ENCODE peak calls at places on chromosomes 5 and 9, in four cellular contexts. One of them, this sample, is unnamed.

GRCh38 chr9:113219972-113220371 is 1.1 kb downstream of the FKBP15 start:
- DNase-seq in HepG2: no peak
- DNase-seq in GM12878: peak
- DNase-seq in K562: no peak
- DNase-seq in this sample: no peak

GRCh38 chr9:135087489-135087791 is at the start of gene OLFM1:
- DNase-seq in GM12878: no peak
- DNase-seq in K562: peak
- DNase-seq in HepG2: no peak
- DNase-seq in this sample: peak

GRCh38 chr5:19577882-19578281 is 410.1 kb downstream of the CDH18 start:
- DNase-seq in HepG2: no peak
- DNase-seq in K562: no peak
- DNase-seq in GM12878: no peak
- DNase-seq in this sample: no peak

GRCh38 chr9:20197976-20198685 is 409.3 kb upstream of the SLC24A2 start:
- DNase-seq in K562: no peak
- DNase-seq in HepG2: no peak
- DNase-seq in GM12878: no peak
- DNase-seq in this sample: no peak

GRCh38 chr9:98095401-98095800 is 23.6 kb downstream of the TRIM14 start:
- DNase-seq in K562: no peak
- DNase-seq in GM12878: no peak
- DNase-seq in HepG2: no peak
- DNase-seq in this sample: no peak

GRCh38 chr9:137387034-137387890 is 35.7 kb downstream of the EXD3 start:
- DNase-seq in GM12878: no peak
- DNase-seq in HepG2: no peak
- DNase-seq in K562: no peak
- DNase-seq in this sample: no peak

GRCh38 chr5:34490501-34491250 is 165.5 kb upstream of the RAI14 start:
- DNase-seq in GM12878: no peak
- DNase-seq in K562: no peak
- DNase-seq in HepG2: peak
- DNase-seq in this sample: no peak

GRCh38 chr5:119022017-119022745 is 33.8 kb upstream of the DTWD2 start:
- DNase-seq in HepG2: no peak
- DNase-seq in GM12878: no peak
- DNase-seq in K562: no peak
- DNase-seq in this sample: peak

GRCh38 chr9:111016046-111017026 is 21.9 kb downstream of the LPAR1 start:
- DNase-seq in GM12878: no peak
- DNase-seq in HepG2: no peak
- DNase-seq in K562: no peak
- DNase-seq in this sample: no peak

GRCh38 chr5:115888027-115888426 is 46.3 kb downstream of the AP3S1 start:
- DNase-seq in K562: no peak
- DNase-seq in HepG2: no peak
- DNase-seq in GM12878: no peak
- DNase-seq in this sample: no peak

GRCh38 chr9:120918931-120919638 is 7.5 kb downstream of the TRAF1 start:
- DNase-seq in GM12878: no peak
- DNase-seq in HepG2: no peak
- DNase-seq in K562: no peak
- DNase-seq in this sample: no peak

GRCh38 chr5:157944077-157944633 is 85.2 kb upstream of the CLINT1 start:
- DNase-seq in HepG2: no peak
- DNase-seq in GM12878: no peak
- DNase-seq in K562: no peak
- DNase-seq in this sample: no peak

GRCh38 chr5:88926774-88927173 is 43.8 kb upstream of the MEF2C start:
- DNase-seq in K562: no peak
- DNase-seq in GM12878: no peak
- DNase-seq in HepG2: no peak
- DNase-seq in this sample: no peak

GRCh38 chr5:88925692-88926490 is 42.9 kb upstream of the MEF2C start:
- DNase-seq in GM12878: no peak
- DNase-seq in K562: no peak
- DNase-seq in HepG2: no peak
- DNase-seq in this sample: no peak

GRCh38 chr5:88929385-88929784 is 46.4 kb upstream of the MEF2C start:
- DNase-seq in K562: no peak
- DNase-seq in GM12878: no peak
- DNase-seq in HepG2: no peak
- DNase-seq in this sample: no peak

GRCh38 chr5:88923623-88924619 is 40.9 kb upstream of the MEF2C start:
- DNase-seq in HepG2: no peak
- DNase-seq in GM12878: no peak
- DNase-seq in K562: no peak
- DNase-seq in this sample: no peak
- TF ChIP-seq EP300 in HepG2: no peak
- TF ChIP-seq EP300 in GM12878: no peak
- TF ChIP-seq EP300 in K562: peak
- TF ChIP-seq EP300 in this sample: no peak

GRCh38 chr9:32665101-32665500 is 29.6 kb upstream of the TAF1L start:
- DNase-seq in HepG2: no peak
- DNase-seq in GM12878: no peak
- DNase-seq in K562: no peak
- DNase-seq in this sample: peak
- TF ChIP-seq CHD4 in HepG2: no peak
- TF ChIP-seq CHD4 in GM12878: no peak
- TF ChIP-seq CHD4 in K562: no peak
- TF ChIP-seq CHD4 in this sample: no peak

GRCh38 chr5:140321796-140322195 is 18.9 kb upstream of the PFDN1 start:
- DNase-seq in GM12878: peak
- DNase-seq in K562: no peak
- DNase-seq in HepG2: no peak
- DNase-seq in this sample: no peak

GRCh38 chr5:140318778-140319177 is 15.9 kb upstream of the PFDN1 start:
- DNase-seq in GM12878: no peak
- DNase-seq in K562: no peak
- DNase-seq in HepG2: no peak
- DNase-seq in this sample: no peak

GRCh38 chr5:140312791-140313189 is 9.9 kb upstream of the PFDN1 start:
- DNase-seq in HepG2: no peak
- DNase-seq in K562: no peak
- DNase-seq in GM12878: no peak
- DNase-seq in this sample: no peak

GRCh38 chr5:140319833-140320232 is 16.9 kb upstream of the PFDN1 start:
- DNase-seq in HepG2: no peak
- DNase-seq in GM12878: no peak
- DNase-seq in K562: no peak
- DNase-seq in this sample: no peak

GRCh38 chr5:140317859-140318258 is 15.0 kb upstream of the PFDN1 start:
- DNase-seq in GM12878: no peak
- DNase-seq in K562: no peak
- DNase-seq in HepG2: no peak
- DNase-seq in this sample: peak
- TF ChIP-seq EP300 in GM12878: no peak
- TF ChIP-seq EP300 in K562: no peak
- TF ChIP-seq EP300 in HepG2: no peak
- TF ChIP-seq EP300 in this sample: no peak

DNA sequence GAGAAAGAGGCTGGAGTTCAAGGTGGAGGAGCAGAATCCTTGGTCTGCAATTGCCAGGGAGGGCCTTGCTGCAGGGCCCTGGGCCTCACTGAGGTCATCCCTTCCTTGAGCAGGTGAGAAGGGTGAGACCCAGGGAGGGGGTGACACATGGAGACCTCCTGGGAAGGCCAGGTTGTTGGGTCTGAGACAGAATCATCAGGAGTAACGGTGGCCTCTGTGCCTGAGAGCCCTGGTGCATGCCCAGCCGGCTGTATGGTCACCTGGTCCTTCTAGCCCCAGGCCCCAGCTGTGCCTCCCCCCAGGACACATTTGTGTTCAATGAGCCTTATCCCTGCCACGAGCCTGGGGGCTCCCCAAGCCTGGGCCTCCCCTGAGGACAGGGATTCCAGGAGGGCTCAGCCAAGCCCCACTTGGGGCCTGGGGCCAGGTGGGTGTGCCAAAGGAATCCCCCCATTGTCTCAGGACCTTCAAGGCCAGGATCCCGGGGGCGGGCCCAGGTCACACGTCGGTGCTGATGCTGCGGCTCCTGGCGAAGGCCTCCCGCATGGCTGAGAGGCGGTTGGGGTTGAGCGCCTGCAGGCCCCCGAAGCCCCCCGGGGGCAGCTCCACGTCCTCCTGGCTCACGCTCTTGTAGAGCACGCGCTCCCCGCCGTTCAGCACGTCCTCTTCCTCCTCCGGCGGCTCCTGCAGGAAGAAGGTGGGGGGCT is 30.5 kb downstream of the FAM163B start:
- DNase-seq in K562: no peak
- DNase-seq in HepG2: no peak
- DNase-seq in GM12878: no peak
- DNase-seq in this sample: no peak
- TF ChIP-seq CHD4 in K562: no peak
- TF ChIP-seq CHD4 in HepG2: no peak
- TF ChIP-seq CHD4 in GM12878: no peak
- TF ChIP-seq CHD4 in this sample: no peak

GRCh38 chr9:78857371-78858225 is 560.7 kb downstream of the PSAT1 start:
- DNase-seq in K562: no peak
- DNase-seq in GM12878: no peak
- DNase-seq in HepG2: no peak
- DNase-seq in this sample: no peak

GRCh38 chr9:78856144-78856543 is 559.2 kb downstream of the PSAT1 start:
- DNase-seq in HepG2: no peak
- DNase-seq in K562: no peak
- DNase-seq in GM12878: no peak
- DNase-seq in this sample: no peak

GRCh38 chr9:78860806-78861475 is 564.0 kb downstream of the PSAT1 start:
- DNase-seq in HepG2: no peak
- DNase-seq in GM12878: no peak
- DNase-seq in K562: no peak
- DNase-seq in this sample: no peak

GRCh38 chr9:78858266-78858665 is 561.3 kb downstream of the PSAT1 start:
- DNase-seq in GM12878: no peak
- DNase-seq in K562: no peak
- DNase-seq in HepG2: no peak
- DNase-seq in this sample: no peak

DNA sequence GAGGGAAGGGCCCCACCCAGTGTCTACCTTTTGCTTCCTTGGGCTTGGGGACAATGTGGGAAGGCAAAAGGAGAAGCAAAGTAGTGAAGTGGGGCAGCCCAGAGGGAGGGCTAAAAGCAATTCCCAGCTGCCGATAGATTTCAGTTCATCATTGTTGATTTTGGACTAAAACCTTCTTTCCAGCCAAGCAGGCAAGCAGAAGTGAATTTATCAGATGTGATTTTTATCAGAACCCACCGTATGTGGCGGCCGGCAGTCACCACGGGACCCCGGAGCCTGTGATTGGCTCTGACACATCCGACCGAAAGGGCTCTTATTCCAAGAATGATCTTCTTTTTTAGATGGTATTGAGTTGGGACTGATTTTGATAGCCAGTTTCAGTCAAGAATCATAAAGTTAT is 559.9 kb downstream of the PSAT1 start:
- DNase-seq in HepG2: no peak
- DNase-seq in K562: no peak
- DNase-seq in GM12878: no peak
- DNase-seq in this sample: no peak
- TF ChIP-seq EP300 in HepG2: no peak
- TF ChIP-seq EP300 in K562: no peak
- TF ChIP-seq EP300 in GM12878: no peak
- TF ChIP-seq EP300 in this sample: no peak

GRCh38 chr5:103293099-103293498 is 34.5 kb downstream of the MACIR start:
- DNase-seq in K562: no peak
- DNase-seq in GM12878: no peak
- DNase-seq in HepG2: no peak
- DNase-seq in this sample: no peak

GRCh38 chr5:103295871-103296270 is 37.3 kb downstream of the MACIR start:
- DNase-seq in K562: no peak
- DNase-seq in HepG2: no peak
- DNase-seq in GM12878: no peak
- DNase-seq in this sample: no peak

GRCh38 chr5:103298557-103298956 is 40.0 kb downstream of the MACIR start:
- DNase-seq in K562: no peak
- DNase-seq in HepG2: no peak
- DNase-seq in GM12878: no peak
- DNase-seq in this sample: no peak

GRCh38 chr5:103293719-103294118 is 35.2 kb downstream of the MACIR start:
- DNase-seq in GM12878: no peak
- DNase-seq in HepG2: no peak
- DNase-seq in K562: no peak
- DNase-seq in this sample: peak

DNA sequence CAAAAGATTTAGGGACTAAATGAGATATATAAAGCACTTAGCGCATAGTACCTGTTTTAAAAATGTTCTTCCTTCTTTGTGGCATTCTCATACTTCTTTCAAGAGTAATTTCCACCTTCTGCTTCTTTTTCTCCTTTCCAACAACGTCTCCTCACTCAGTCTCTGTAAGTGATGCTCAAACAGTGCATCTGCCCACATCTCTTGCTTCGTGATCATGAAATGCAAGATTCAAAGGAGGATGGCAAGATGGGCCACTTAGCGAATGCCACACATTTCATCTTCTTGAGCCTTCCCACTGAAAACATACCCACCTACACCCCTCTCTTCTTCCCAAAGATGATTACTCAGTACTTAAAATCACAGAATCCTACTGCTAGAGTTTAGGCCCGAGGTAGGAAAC is 36.9 kb downstream of the MACIR start:
- DNase-seq in K562: no peak
- DNase-seq in GM12878: no peak
- DNase-seq in HepG2: no peak
- DNase-seq in this sample: no peak
- TF ChIP-seq CHD4 in K562: no peak
- TF ChIP-seq CHD4 in GM12878: no peak
- TF ChIP-seq CHD4 in HepG2: no peak
- TF ChIP-seq CHD4 in this sample: no peak

This sample was measured in A549.